ENCODE peak calls at places on chromosome 19, in five cellular contexts. K is A549, J is GM23338, I is GM12878, W is HepG2. O is an unnamed sample.

GRCh38 chr19:55308281-55308680 is 16.9 kb downstream of the TMEM150B start:
- DNase-seq in K (no peak), J (no peak), I (no peak), W (no peak), O (no peak)

GRCh38 chr19:46860846-46861690 is at the start of gene ARHGAP35:
- DNase-seq in K (no peak), J (peak; percentile 75), I (no peak), W (no peak), O (peak; percentile 94)

GRCh38 chr19:35644206-35644986 is 2.9 kb downstream of the ETV2 start:
- DNase-seq in K (peak; percentile 99), J (peak; percentile 98), I (peak; percentile 74), W (peak; percentile 90), O (peak; percentile 91)

GRCh38 chr19:11995174-11995573 is 30.3 kb downstream of the ZNF763 start:
- DNase-seq in K (no peak), J (no peak), I (no peak), W (no peak), O (peak; percentile 15)

GRCh38 chr19:10430505-10431253 is 10.3 kb downstream of the PDE4A start:
- DNase-seq in K (no peak), J (peak; percentile 41), I (no peak), W (no peak), O (peak; percentile 84)

GRCh38 chr19:3868770-3869456 is at the start of gene ZFR2:
- DNase-seq in K (peak; percentile 22), J (peak; percentile 87), I (no peak), W (no peak), O (peak; percentile 36)

GRCh38 chr19:35851213-35852028 is 883 bp downstream of the NPHS1 start:
- DNase-seq in K (no peak), J (peak; percentile 90), I (no peak), W (no peak), O (peak; percentile 28)

GRCh38 chr19:47414469-47414868 is 4.9 kb downstream of the MEIS3 start:
- DNase-seq in K (peak; percentile 82), J (peak; percentile 74), I (no peak), W (peak; percentile 57), O (peak; percentile 48)

GRCh38 chr19:46678110-46678732 is 17.2 kb upstream of the DACT3 start:
- DNase-seq in K (peak; percentile 64), J (peak; percentile 89), I (no peak), W (no peak), O (peak; percentile 86)

GRCh38 chr19:35991731-35992450 is 3.1 kb upstream of the SDHAF1 start:
- DNase-seq in K (no peak), J (no peak), I (no peak), W (no peak), O (no peak)

GRCh38 chr19:1390594-1391423 is 7.1 kb downstream of the NDUFS7 start:
- DNase-seq in K (no peak), J (no peak), I (no peak), W (no peak), O (no peak)

GRCh38 chr19:36009220-36009619 is 607 bp upstream of the SYNE4 start:
- DNase-seq in K (peak; percentile 58), J (peak; percentile 82), I (no peak), W (no peak), O (no peak)

GRCh38 chr19:21221653-21222052 is 79.8 kb downstream of the ZNF431 start:
- DNase-seq in K (no peak), J (peak; percentile 84), I (no peak), W (no peak), O (no peak)

GRCh38 chr19:30799854-30800755 is 427.9 kb downstream of the ZNF536 start:
- DNase-seq in K (peak; percentile 38), J (peak; percentile 81), I (no peak), W (peak; percentile 3), O (peak; percentile 75)

GRCh38 chr19:45955905-45956608 is 17.6 kb downstream of the NOVA2 start:
- DNase-seq in K (peak; percentile 81), J (no peak), I (no peak), W (peak; percentile 38), O (no peak)

GRCh38 chr19:46073268-46073922 is 32.6 kb upstream of the IGFL4 start:
- DNase-seq in K (no peak), J (no peak), I (no peak), W (no peak), O (no peak)

GRCh38 chr19:39335168-39335567 is 675 bp downstream of the GMFG start:
- DNase-seq in K (no peak), J (no peak), I (no peak), W (no peak), O (peak; percentile 56)

GRCh38 chr19:43455321-43456113 is 9.9 kb downstream of the LYPD3 start:
- DNase-seq in K (no peak), J (no peak), I (no peak), W (no peak), O (no peak)

GRCh38 chr19:34501339-34502320 is 20.1 kb downstream of the WTIP start:
- DNase-seq in K (peak; percentile 96), J (peak; percentile 93), I (peak; percentile 25), W (peak; percentile 76), O (peak; percentile 94)

GRCh38 chr19:3420244-3420755 is 53.9 kb downstream of the NFIC start:
- DNase-seq in K (no peak), J (no peak), I (no peak), W (no peak), O (no peak)

GRCh38 chr19:35992902-35993765 is 1.9 kb upstream of the SDHAF1 start:
- DNase-seq in K (no peak), J (no peak), I (no peak), W (no peak), O (no peak)

GRCh38 chr19:33500586-33500985 is 21.0 kb downstream of the PEPD start:
- DNase-seq in K (no peak), J (no peak), I (no peak), W (no peak), O (no peak)

GRCh38 chr19:31555634-31556215 is 206.5 kb upstream of the TSHZ3 start:
- DNase-seq in K (peak; percentile 13), J (no peak), I (no peak), W (no peak), O (no peak)

GRCh38 chr19:4969772-4970531 is 1.0 kb downstream of the KDM4B start:
- DNase-seq in K (no peak), J (peak; percentile 32), I (peak; percentile 27), W (no peak), O (no peak)
- TF ChIP-seq JUNB in K (no peak), J (no peak), I (no peak), W (no peak), O (no peak)

GRCh38 chr19:19468424-19469050 is 46.8 kb downstream of the TSSK6 start:
- DNase-seq in K (peak; percentile 34), J (no peak), I (no peak), W (no peak), O (no peak)
- TF ChIP-seq JUNB in K (no peak), J (no peak), I (no peak), W (no peak), O (no peak)

GRCh38 chr19:42313840-42314755 is 989 bp downstream of the TMEM145 start:
- DNase-seq in K (no peak), J (no peak), I (no peak), W (no peak), O (no peak)

GRCh38 chr19:42315024-42315423 is 1.9 kb downstream of the TMEM145 start:
- DNase-seq in K (no peak), J (no peak), I (no peak), W (no peak), O (no peak)

GRCh38 chr19:42313096-42313839 is at the start of gene TMEM145:
- DNase-seq in K (peak; percentile 67), J (peak; percentile 84), I (no peak), W (no peak), O (peak; percentile 92)

GRCh38 chr19:42317535-42317934 is 4.4 kb downstream of the TMEM145 start:
- DNase-seq in K (no peak), J (no peak), I (no peak), W (no peak), O (no peak)

DNA sequence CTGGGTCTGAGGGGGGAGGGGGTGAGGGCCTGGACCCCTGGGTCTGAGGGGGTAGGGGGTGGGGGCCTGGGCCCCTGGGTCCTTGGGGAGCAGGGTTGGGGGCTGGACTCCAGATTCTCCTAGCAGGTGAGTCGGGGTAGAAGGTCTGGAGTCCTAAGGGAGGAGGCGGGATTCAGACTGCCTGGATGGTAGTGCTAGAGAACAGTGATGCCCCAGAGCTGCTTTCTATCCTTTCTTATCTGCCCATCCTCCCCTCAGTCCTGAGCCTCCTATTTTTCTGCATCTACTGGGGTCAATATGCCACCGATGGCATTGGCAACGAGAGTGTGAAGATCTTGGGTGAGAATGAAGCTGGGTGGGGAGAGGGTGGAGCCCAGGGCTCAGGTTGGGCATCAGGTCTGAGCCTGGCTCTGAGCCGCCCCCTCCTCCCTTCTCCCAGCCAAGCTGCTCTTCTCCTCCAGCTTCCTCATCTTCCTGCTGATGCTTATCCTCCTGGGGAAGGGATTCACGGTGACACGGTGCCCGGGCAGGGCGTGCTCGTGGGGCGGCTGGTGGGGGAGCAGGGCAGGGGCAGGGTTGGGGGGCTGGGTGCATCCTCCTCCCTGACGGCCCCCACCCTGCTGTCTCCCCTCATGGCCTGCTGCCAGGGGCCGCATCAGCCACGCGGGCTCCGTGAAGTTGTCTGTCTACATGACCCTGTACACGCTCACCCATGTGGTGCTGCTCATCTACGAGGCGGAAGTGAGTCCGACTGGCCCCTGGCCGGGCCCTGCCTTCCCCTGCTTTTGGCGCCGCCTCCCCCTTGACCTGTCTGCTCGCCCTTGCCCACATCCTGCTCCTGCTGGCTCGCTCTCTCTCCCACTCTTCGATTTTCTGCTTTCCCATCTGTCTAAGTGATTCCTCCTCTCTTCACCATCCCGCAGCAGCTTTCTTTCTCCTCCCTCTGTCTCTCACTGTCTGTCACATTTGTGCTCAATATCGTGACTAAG is 3.4 kb downstream of the TMEM145 start:
- DNase-seq in K (peak; percentile 56), J (no peak), I (peak; percentile 25), W (peak; percentile 46), O (peak; percentile 54)
- TF ChIP-seq JUNB in K (no peak), J (no peak), I (no peak), W (no peak), O (no peak)

DNA sequence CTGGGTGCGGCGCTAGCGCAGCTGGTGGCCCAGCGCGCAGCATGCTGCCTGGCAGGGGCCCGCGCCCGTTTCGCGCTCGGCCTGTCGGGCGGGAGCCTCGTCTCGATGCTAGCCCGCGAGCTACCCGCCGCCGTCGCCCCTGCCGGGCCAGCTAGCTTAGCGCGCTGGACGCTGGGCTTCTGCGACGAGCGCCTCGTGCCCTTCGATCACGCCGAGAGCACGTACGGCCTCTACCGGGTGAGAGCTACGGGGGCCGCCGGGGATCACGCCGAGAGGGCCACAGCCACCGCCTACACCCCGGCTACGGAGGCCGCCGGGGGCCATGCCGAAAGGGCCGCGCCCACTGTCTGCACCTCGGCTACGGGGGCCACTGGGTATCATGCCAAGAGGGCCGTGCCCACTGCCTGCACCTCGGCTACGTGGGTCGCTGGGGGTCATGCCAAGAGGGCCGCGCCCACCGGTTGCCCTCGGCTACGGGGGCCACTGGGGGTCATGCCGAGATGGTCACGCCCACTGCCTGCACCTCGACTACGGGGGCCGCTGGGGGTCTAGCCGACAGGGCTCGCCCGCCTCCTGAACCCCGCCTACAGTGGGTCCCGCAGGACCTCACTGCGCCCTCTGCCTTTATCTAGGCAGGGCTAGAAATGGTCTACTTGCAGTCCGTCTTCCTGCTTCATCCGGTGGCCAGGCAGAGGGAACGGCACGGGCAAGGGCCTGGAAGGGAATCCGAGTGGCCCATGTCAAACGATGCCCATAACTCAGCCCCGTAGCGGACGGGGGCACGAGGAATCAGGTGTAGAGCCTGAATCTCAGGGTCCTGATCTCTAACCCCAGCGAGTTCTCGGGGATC is 500 bp downstream of the PGLS start:
- DNase-seq in K (peak; percentile 86), J (peak; percentile 94), I (peak; percentile 77), W (peak; percentile 79), O (peak; percentile 80)
- TF ChIP-seq JUNB in K (no peak), J (no peak), I (no peak), W (no peak), O (no peak)

O was measured in K562.